ENCODE peak calls at places on chromosomes 11 and 22, in six cellular contexts. T is globus pallidus, P is T-helper 9 cell, X is SHP77 treated with DMSO at 0.1 percent for 48 hours, Q is cardiac muscle cell, N is kidney. J is an unnamed sample.

GRCh38 chr11:70788247-70789022 is 390.1 kb downstream of the CTTN start:
- DNase-seq in N (no peak), Q (peak), P (no peak), X (no peak), T (no peak), J (no peak)

GRCh38 chr22:37258810-37259472 is 14.9 kb upstream of the RAC2 start:
- DNase-seq in P (no peak), T (no peak), N (no peak), Q (no peak), X (no peak), J (no peak)

GRCh38 chr11:69080361-69080973 is 31.7 kb downstream of the TPCN2 start:
- DNase-seq in N (no peak), Q (peak), X (no peak), T (no peak), P (no peak), J (no peak)

GRCh38 chr22:44351685-44352377 is 39.1 kb upstream of the SHISAL1 start:
- DNase-seq in Q (peak), T (no peak), N (peak), X (peak), P (no peak), J (no peak)

GRCh38 chr11:21723681-21724080 is 469.2 kb upstream of the ANO5 start:
- DNase-seq in Q (no peak), P (no peak), X (no peak), T (no peak), N (no peak), J (no peak)

GRCh38 chr22:33756508-33756949 is 163.7 kb downstream of the LARGE1 start:
- DNase-seq in P (no peak), N (no peak), X (no peak), Q (no peak), T (no peak), J (no peak)

GRCh38 chr22:29457730-29458129 is 19.3 kb downstream of the RFPL1 start:
- DNase-seq in T (no peak), Q (peak), N (no peak), P (no peak), X (peak), J (no peak)

GRCh38 chr22:37128555-37129281 is 19.2 kb upstream of the TMPRSS6 start:
- DNase-seq in N (no peak), Q (no peak), X (no peak), P (no peak), T (no peak), J (no peak)

GRCh38 chr22:47552541-47553205 is 790.2 kb downstream of the TBC1D22A start:
- DNase-seq in N (peak), X (no peak), T (no peak), Q (no peak), P (no peak), J (peak)

GRCh38 chr11:28232649-28233048 is 124.5 kb downstream of the METTL15 start:
- DNase-seq in Q (no peak), T (no peak), P (no peak), N (no peak), X (no peak), J (no peak)

GRCh38 chr22:50248192-50249084 is 2.6 kb downstream of the HDAC10 start:
- DNase-seq in P (no peak), T (no peak), N (no peak), X (no peak), Q (no peak), J (no peak)

GRCh38 chr11:124920870-124921609 is 2.0 kb downstream of the HEPN1 start:
- DNase-seq in T (no peak), X (no peak), P (peak), N (peak), Q (peak), J (no peak)

GRCh38 chr11:111459506-111460270 is 52.5 kb downstream of the BTG4 start:
- DNase-seq in P (no peak), N (no peak), T (no peak), X (no peak), Q (no peak), J (peak)

GRCh38 chr11:36300651-36301050 is 4.6 kb downstream of the PRR5L start:
- DNase-seq in Q (peak), N (no peak), X (no peak), T (peak), P (no peak), J (no peak)

GRCh38 chr11:14203392-14203791 is 155.6 kb downstream of the RRAS2 start:
- DNase-seq in P (no peak), Q (no peak), X (no peak), T (no peak), N (no peak), J (no peak)

GRCh38 chr11:71940561-71941219 is 11.8 kb downstream of the RNF121 start:
- DNase-seq in N (no peak), Q (no peak), X (no peak), T (no peak), P (no peak), J (no peak)

GRCh38 chr11:90803781-90804180 is 580.9 kb upstream of the CHORDC1 start:
- DNase-seq in T (no peak), N (no peak), Q (no peak), X (no peak), P (no peak), J (no peak)

GRCh38 chr11:128893578-128894295 is 2.6 kb downstream of the KCNJ5 start:
- DNase-seq in Q (no peak), T (no peak), X (no peak), N (no peak), P (no peak), J (no peak)

GRCh38 chr11:60777572-60777971 is 7.6 kb upstream of the MS4A10 start:
- DNase-seq in P (no peak), Q (peak), T (no peak), N (peak), X (no peak), J (no peak)

GRCh38 chr11:86047275-86047991 is 21.5 kb downstream of the PICALM start:
- DNase-seq in N (no peak), X (no peak), P (no peak), T (no peak), Q (peak), J (no peak)

GRCh38 chr11:66020618-66021357 is 5.5 kb downstream of the CATSPER1 start:
- DNase-seq in Q (peak), N (no peak), T (no peak), P (no peak), X (no peak), J (no peak)

GRCh38 chr11:8597182-8597581 is 3.2 kb upstream of the STK33 start:
- DNase-seq in P (no peak), T (no peak), X (no peak), N (no peak), Q (peak), J (no peak)

GRCh38 chr11:122809861-122810260 is 28.4 kb upstream of the CRTAM start:
- DNase-seq in P (no peak), Q (no peak), X (no peak), T (no peak), N (no peak), J (no peak)

GRCh38 chr22:29820941-29821789 is 16.9 kb downstream of the ASCC2 start:
- DNase-seq in P (no peak), Q (peak), N (no peak), T (peak), X (peak), J (peak)

J was measured in coronary artery.